ENCODE peak calls at places on chromosomes 5 and 9, in ten cellular contexts. One of them, this sample, is unnamed.

GRCh38 chr5:78336698-78337097 is 23.7 kb upstream of the SCAMP1 start:
- DNase-seq in kidney tubule cell: no peak
- DNase-seq in right lobe of liver: no peak
- DNase-seq in IMR-90: no peak
- DNase-seq in OCI-M1: no peak
- DNase-seq in stimulated activated CD8-positive, alpha-beta memory T cell treated with anti-CD3 and anti-CD28 coated beads, Interleukin-12 subunit alpha, Interleukin-12 subunit beta, amount 100 ng/mL, for 1 hour: no peak
- DNase-seq in A172: no peak
- DNase-seq in posterior vena cava: no peak
- DNase-seq in anterior cingulate cortex: no peak
- DNase-seq in EL: no peak
- DNase-seq in this sample: no peak

GRCh38 chr9:37529111-37529510 is 43.4 kb downstream of the POLR1E start:
- DNase-seq in A172: no peak
- DNase-seq in stimulated activated CD8-positive, alpha-beta memory T cell treated with anti-CD3 and anti-CD28 coated beads, Interleukin-12 subunit alpha, Interleukin-12 subunit beta, amount 100 ng/mL, for 1 hour: peak
- DNase-seq in kidney tubule cell: peak
- DNase-seq in right lobe of liver: no peak
- DNase-seq in posterior vena cava: no peak
- DNase-seq in OCI-M1: no peak
- DNase-seq in EL: no peak
- DNase-seq in IMR-90: no peak
- DNase-seq in anterior cingulate cortex: no peak
- DNase-seq in this sample: peak

GRCh38 chr9:115946530-115946929 is 207.1 kb upstream of the PAPPA start:
- DNase-seq in posterior vena cava: no peak
- DNase-seq in stimulated activated CD8-positive, alpha-beta memory T cell treated with anti-CD3 and anti-CD28 coated beads, Interleukin-12 subunit alpha, Interleukin-12 subunit beta, amount 100 ng/mL, for 1 hour: no peak
- DNase-seq in IMR-90: no peak
- DNase-seq in A172: no peak
- DNase-seq in kidney tubule cell: peak
- DNase-seq in OCI-M1: no peak
- DNase-seq in anterior cingulate cortex: no peak
- DNase-seq in right lobe of liver: no peak
- DNase-seq in EL: no peak
- DNase-seq in this sample: no peak

GRCh38 chr5:1744393-1745189 is 55.0 kb downstream of the MRPL36 start:
- DNase-seq in OCI-M1: no peak
- DNase-seq in EL: no peak
- DNase-seq in IMR-90: no peak
- DNase-seq in kidney tubule cell: no peak
- DNase-seq in right lobe of liver: no peak
- DNase-seq in stimulated activated CD8-positive, alpha-beta memory T cell treated with anti-CD3 and anti-CD28 coated beads, Interleukin-12 subunit alpha, Interleukin-12 subunit beta, amount 100 ng/mL, for 1 hour: no peak
- DNase-seq in anterior cingulate cortex: no peak
- DNase-seq in A172: no peak
- DNase-seq in posterior vena cava: peak
- DNase-seq in this sample: no peak

GRCh38 chr5:76524872-76525271 is 98.3 kb downstream of the F2RL2 start:
- DNase-seq in IMR-90: no peak
- DNase-seq in right lobe of liver: no peak
- DNase-seq in stimulated activated CD8-positive, alpha-beta memory T cell treated with anti-CD3 and anti-CD28 coated beads, Interleukin-12 subunit alpha, Interleukin-12 subunit beta, amount 100 ng/mL, for 1 hour: no peak
- DNase-seq in kidney tubule cell: no peak
- DNase-seq in A172: no peak
- DNase-seq in posterior vena cava: no peak
- DNase-seq in EL: no peak
- DNase-seq in anterior cingulate cortex: no peak
- DNase-seq in OCI-M1: no peak
- DNase-seq in this sample: peak

GRCh38 chr9:20538956-20539355 is 83.3 kb downstream of the MLLT3 start:
- DNase-seq in EL: no peak
- DNase-seq in IMR-90: peak
- DNase-seq in stimulated activated CD8-positive, alpha-beta memory T cell treated with anti-CD3 and anti-CD28 coated beads, Interleukin-12 subunit alpha, Interleukin-12 subunit beta, amount 100 ng/mL, for 1 hour: no peak
- DNase-seq in kidney tubule cell: peak
- DNase-seq in anterior cingulate cortex: no peak
- DNase-seq in posterior vena cava: no peak
- DNase-seq in OCI-M1: peak
- DNase-seq in right lobe of liver: no peak
- DNase-seq in A172: no peak
- DNase-seq in this sample: no peak

GRCh38 chr9:109907400-109907799 is 127.4 kb downstream of the PALM2AKAP2 start:
- DNase-seq in IMR-90: no peak
- DNase-seq in A172: no peak
- DNase-seq in EL: no peak
- DNase-seq in anterior cingulate cortex: no peak
- DNase-seq in OCI-M1: no peak
- DNase-seq in stimulated activated CD8-positive, alpha-beta memory T cell treated with anti-CD3 and anti-CD28 coated beads, Interleukin-12 subunit alpha, Interleukin-12 subunit beta, amount 100 ng/mL, for 1 hour: no peak
- DNase-seq in posterior vena cava: no peak
- DNase-seq in kidney tubule cell: peak
- DNase-seq in right lobe of liver: peak
- DNase-seq in this sample: no peak

GRCh38 chr9:95762322-95762721 is 113.2 kb upstream of the ERCC6L2 start:
- DNase-seq in IMR-90: no peak
- DNase-seq in A172: no peak
- DNase-seq in anterior cingulate cortex: no peak
- DNase-seq in kidney tubule cell: no peak
- DNase-seq in posterior vena cava: no peak
- DNase-seq in OCI-M1: no peak
- DNase-seq in EL: no peak
- DNase-seq in stimulated activated CD8-positive, alpha-beta memory T cell treated with anti-CD3 and anti-CD28 coated beads, Interleukin-12 subunit alpha, Interleukin-12 subunit beta, amount 100 ng/mL, for 1 hour: no peak
- DNase-seq in right lobe of liver: no peak
- DNase-seq in this sample: no peak

GRCh38 chr9:14314424-14314928 is 535 bp upstream of the NFIB start:
- DNase-seq in anterior cingulate cortex: peak
- DNase-seq in posterior vena cava: peak
- DNase-seq in stimulated activated CD8-positive, alpha-beta memory T cell treated with anti-CD3 and anti-CD28 coated beads, Interleukin-12 subunit alpha, Interleukin-12 subunit beta, amount 100 ng/mL, for 1 hour: no peak
- DNase-seq in IMR-90: peak
- DNase-seq in kidney tubule cell: peak
- DNase-seq in right lobe of liver: peak
- DNase-seq in OCI-M1: no peak
- DNase-seq in EL: peak
- DNase-seq in A172: peak
- DNase-seq in this sample: peak

GRCh38 chr5:154868702-154869101 is 10.3 kb downstream of the CNOT8 start:
- DNase-seq in OCI-M1: peak
- DNase-seq in EL: peak
- DNase-seq in anterior cingulate cortex: no peak
- DNase-seq in right lobe of liver: no peak
- DNase-seq in kidney tubule cell: no peak
- DNase-seq in A172: peak
- DNase-seq in stimulated activated CD8-positive, alpha-beta memory T cell treated with anti-CD3 and anti-CD28 coated beads, Interleukin-12 subunit alpha, Interleukin-12 subunit beta, amount 100 ng/mL, for 1 hour: no peak
- DNase-seq in IMR-90: peak
- DNase-seq in posterior vena cava: no peak
- DNase-seq in this sample: peak

GRCh38 chr5:14268236-14268701 is 125.1 kb downstream of the TRIO start:
- DNase-seq in right lobe of liver: no peak
- DNase-seq in A172: peak
- DNase-seq in anterior cingulate cortex: no peak
- DNase-seq in kidney tubule cell: peak
- DNase-seq in EL: peak
- DNase-seq in IMR-90: peak
- DNase-seq in posterior vena cava: no peak
- DNase-seq in stimulated activated CD8-positive, alpha-beta memory T cell treated with anti-CD3 and anti-CD28 coated beads, Interleukin-12 subunit alpha, Interleukin-12 subunit beta, amount 100 ng/mL, for 1 hour: no peak
- DNase-seq in OCI-M1: no peak
- DNase-seq in this sample: peak

This sample was measured in iris pigment epithelial cell.